ENCODE peak calls at places on chromosome 13, in nine cellular contexts. V is mammary epithelial cell; H is CD8-positive, alpha-beta T cell; Z is CD8-positive, alpha-beta memory T cell; E is pancreas; B is Peyer's patch; I is endodermal cell; M is heart left ventricle; X is SK-N-SH. R is an unnamed sample.
A peak's percentile ranks its signal among the peaks of the same experiment; 100 is the strongest.

GRCh38 chr13:73200432-73200831 is 141.6 kb downstream of the KLF5 start:
- DNase-seq in V (no peak), H (no peak), E (no peak), M (no peak), Z (no peak), X (no peak), B (no peak), I (no peak), R (no peak)

GRCh38 chr13:50075619-50076097 is 60.4 kb downstream of the KCNRG start:
- DNase-seq in H (no peak), E (no peak), Z (no peak), I (no peak), B (no peak), M (no peak), X (peak; percentile 32), V (peak; percentile 38), R (no peak)

GRCh38 chr13:94352057-94352456 is 127.4 kb downstream of the DCT start:
- DNase-seq in H (no peak), I (no peak), B (no peak), Z (no peak), X (no peak), E (no peak), M (no peak), V (no peak), R (no peak)

GRCh38 chr13:80989770-80990169 is 648.8 kb upstream of the SPRY2 start:
- DNase-seq in Z (no peak), X (no peak), M (no peak), V (no peak), E (no peak), B (no peak), I (no peak), H (no peak), R (no peak)

GRCh38 chr13:45367358-45367757 is 26.4 kb upstream of the TPT1 start:
- DNase-seq in Z (peak; percentile 83), X (no peak), E (no peak), H (peak; percentile 83), I (peak; percentile 76), M (no peak), V (peak; percentile 99), B (peak; percentile 72), R (peak; percentile 70)

GRCh38 chr13:84446972-84447700 is 564.9 kb upstream of the SLITRK1 start:
- DNase-seq in I (no peak), H (no peak), X (no peak), Z (no peak), B (no peak), M (no peak), V (no peak), E (no peak), R (peak; percentile 23)

GRCh38 chr13:62875118-62875640 is 1459.5 kb upstream of the PCDH20 start:
- DNase-seq in H (no peak), I (no peak), V (no peak), M (no peak), E (no peak), Z (no peak), B (no peak), X (no peak), R (no peak)

GRCh38 chr13:43611631-43612416 is 174.9 kb downstream of the ENOX1 start:
- DNase-seq in E (no peak), B (no peak), X (no peak), V (no peak), Z (no peak), H (no peak), I (no peak), M (no peak), R (no peak)

GRCh38 chr13:28324181-28324789 is 170.6 kb downstream of the FLT1 start:
- DNase-seq in H (peak; percentile 27), M (peak; percentile 70), B (no peak), I (peak; percentile 91), Z (peak; percentile 38), V (peak; percentile 46), E (no peak), X (peak; percentile 74), R (no peak)

GRCh38 chr13:113178070-113178895 is 19.8 kb downstream of the PROZ start:
- DNase-seq in X (peak; percentile 53), H (no peak), I (no peak), Z (no peak), V (peak; percentile 51), E (no peak), B (no peak), M (no peak), R (no peak)

GRCh38 chr13:39509616-39510015 is 93.4 kb downstream of the LHFPL6 start:
- DNase-seq in Z (no peak), E (no peak), X (no peak), H (no peak), B (no peak), V (no peak), M (no peak), I (no peak), R (no peak)

GRCh38 chr13:92994056-92994455 is 232.6 kb upstream of the GPC6 start:
- DNase-seq in H (no peak), Z (no peak), X (no peak), I (no peak), B (no peak), V (peak; percentile 78), M (no peak), E (no peak), R (no peak)

GRCh38 chr13:90156390-90156789 is 1191.1 kb upstream of the MIR17HG start:
- DNase-seq in Z (no peak), I (no peak), E (no peak), M (no peak), X (no peak), H (no peak), B (no peak), V (no peak), R (no peak)

GRCh38 chr13:101397742-101398141 is 18.6 kb downstream of the NALCN start:
- DNase-seq in E (no peak), B (no peak), H (no peak), X (no peak), Z (no peak), I (no peak), M (no peak), V (peak; percentile 78), R (no peak)

GRCh38 chr13:64453831-64454230 is 2776.3 kb downstream of the PCDH9 start:
- DNase-seq in E (no peak), X (peak; percentile 14), B (no peak), Z (no peak), V (no peak), H (no peak), I (no peak), M (no peak), R (no peak)

GRCh38 chr13:93476175-93476574 is 249.6 kb downstream of the GPC6 start:
- DNase-seq in V (peak; percentile 42), X (no peak), I (no peak), Z (no peak), M (no peak), B (no peak), H (no peak), E (no peak), R (no peak)

GRCh38 chr13:75468098-75468497 is 13.9 kb downstream of the TBC1D4 start:
- DNase-seq in X (no peak), V (no peak), I (no peak), B (no peak), M (no peak), H (no peak), Z (no peak), E (no peak), R (no peak)
- H3K36me3 ChIP-seq in X (no peaks in the 10 kb centered on the region), V (no peaks in the 10 kb centered on the region), I (no peaks in the 10 kb centered on the region), B (no peaks in the 10 kb centered on the region), M (no peaks in the 10 kb centered on the region), H (no peaks in the 10 kb centered on the region), Z (no peaks in the 10 kb centered on the region), E (no peaks in the 10 kb centered on the region), R (no peaks in the 10 kb centered on the region)

DNA sequence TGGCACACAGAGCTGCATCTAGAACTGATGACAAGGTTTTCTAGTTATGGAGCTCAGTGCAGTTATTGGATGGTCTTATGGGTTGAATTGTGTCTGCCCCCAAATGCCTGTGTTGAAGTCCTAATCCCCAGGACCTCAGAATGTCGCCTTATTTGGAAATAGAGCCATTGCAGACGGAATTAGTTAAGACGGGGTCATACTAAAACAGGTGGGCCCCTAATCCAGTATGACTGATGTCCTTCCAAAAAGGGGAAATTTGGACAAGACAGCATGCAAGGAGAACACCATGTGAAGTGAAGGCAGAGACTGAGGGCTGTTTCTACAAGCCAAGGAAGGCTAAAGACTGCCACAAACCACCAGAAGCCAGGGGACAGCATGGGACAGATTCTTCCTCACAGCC is 148.7 kb downstream of the KCTD12 start:
- DNase-seq in Z (no peak), E (no peak), H (no peak), M (no peak), I (no peak), V (no peak), B (no peak), X (no peak), R (no peak)
- H3K36me3 ChIP-seq in Z (no peaks in the 10 kb centered on the region), E (no peaks in the 10 kb centered on the region), H (no peaks in the 10 kb centered on the region), M (no peaks in the 10 kb centered on the region), I (no peaks in the 10 kb centered on the region), V (no peaks in the 10 kb centered on the region), B (no peaks in the 10 kb centered on the region), X (no peaks in the 10 kb centered on the region), R (no peaks in the 10 kb centered on the region)

GRCh38 chr13:114321256-114321655 is 7.0 kb downstream of the CHAMP1 start:
- DNase-seq in E (no peak), Z (no peak), X (no peak), I (no peak), M (no peak), H (no peak), V (no peak), B (no peak), R (no peak)
- H3K36me3 ChIP-seq in E (peaks cover 27% of the 10 kb centered on the region), Z (peaks cover 35% of the 10 kb centered on the region), X (peaks cover 51% of the 10 kb centered on the region), I (peaks cover 61% of the 10 kb centered on the region), M (peaks cover 53% of the 10 kb centered on the region), H (peaks cover 18% of the 10 kb centered on the region), V (peaks cover 40% of the 10 kb centered on the region), B (peaks cover 49% of the 10 kb centered on the region), R (peaks cover 53% of the 10 kb centered on the region)

GRCh38 chr13:46541210-46541609 is 11.8 kb upstream of the LRCH1 start:
- DNase-seq in M (no peak), B (no peak), X (no peak), Z (no peak), I (no peak), E (no peak), V (no peak), H (no peak), R (no peak)

GRCh38 chr13:46543307-46543706 is 9.7 kb upstream of the LRCH1 start:
- DNase-seq in Z (no peak), I (no peak), H (no peak), B (no peak), E (no peak), M (no peak), X (no peak), V (no peak), R (no peak)

GRCh38 chr13:46544208-46544607 is 8.8 kb upstream of the LRCH1 start:
- DNase-seq in V (no peak), E (no peak), X (no peak), M (no peak), B (no peak), Z (no peak), H (no peak), I (no peak), R (no peak)

GRCh38 chr13:46544811-46545210 is 8.2 kb upstream of the LRCH1 start:
- DNase-seq in H (no peak), Z (no peak), M (no peak), X (no peak), B (no peak), E (no peak), I (no peak), V (no peak), R (no peak)

DNA sequence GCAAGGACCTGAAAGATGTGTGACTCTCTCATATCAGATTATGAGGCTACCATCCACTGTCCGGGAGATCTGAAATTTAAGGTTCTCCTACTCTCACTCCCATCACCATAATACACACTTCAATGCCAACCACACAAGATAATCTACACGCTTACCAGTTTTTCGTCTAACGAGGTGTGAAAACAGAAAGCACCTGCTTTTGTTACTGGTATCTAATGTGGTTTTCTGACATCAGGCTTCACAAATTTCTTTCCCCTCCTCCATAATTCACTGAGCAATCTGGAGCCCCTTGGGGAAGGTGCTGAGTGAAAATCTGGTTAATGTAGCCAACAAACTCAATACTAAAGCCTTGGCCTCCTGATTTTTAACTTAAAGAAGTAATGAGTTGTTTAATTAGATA is 10.1 kb upstream of the LRCH1 start:
- DNase-seq in Z (no peak), I (no peak), V (no peak), E (no peak), X (no peak), M (no peak), B (no peak), H (no peak), R (no peak)
- H3K36me3 ChIP-seq in Z (no peaks in the 10 kb centered on the region), I (no peaks in the 10 kb centered on the region), V (no peaks in the 10 kb centered on the region), E (no peaks in the 10 kb centered on the region), X (no peaks in the 10 kb centered on the region), M (no peaks in the 10 kb centered on the region), B (no peaks in the 10 kb centered on the region), H (no peaks in the 10 kb centered on the region), R (no peaks in the 10 kb centered on the region)

R was measured in lower lobe of right lung.